ENCODE peak calls at places on chromosomes 6 and 20, in nine cellular contexts. U is small intestine; H is iPS DF 6.9; O is CD4-positive, alpha-beta memory T cell; E is psoas muscle; C is CD4-positive, CD25-positive, alpha-beta regulatory T cell; M is tibial artery; X is colonic mucosa; I is AG04450. P is an unnamed sample.

GRCh38 chr20:10953437-10953836 is 279.6 kb upstream of the JAG1 start:
- DNase-seq in U (no peak), H (no peak), O (no peak), E (no peak), C (no peak), M (no peak), X (no peak), I (no peak), P (no peak)

GRCh38 chr6:163352011-163352685 is 62.4 kb upstream of the QKI start:
- DNase-seq in U (no peak), H (no peak), O (no peak), E (no peak), C (no peak), M (no peak), X (no peak), I (no peak), P (no peak)

GRCh38 chr6:26363882-26364825 is 844 bp upstream of the BTN3A2 start:
- DNase-seq in U (peak; percentile 31), H (no peak), O (peak; percentile 40), E (no peak), C (peak; percentile 40), M (no peak), X (no peak), I (no peak), P (no peak)

GRCh38 chr6:167759912-167760311 is 66.8 kb upstream of the AFDN start:
- DNase-seq in U (no peak), H (no peak), O (no peak), E (no peak), C (no peak), M (peak; percentile 55), X (no peak), I (no peak), P (no peak)

GRCh38 chr20:25496968-25497401 is 88.3 kb downstream of the NINL start:
- DNase-seq in U (no peak), H (no peak), O (no peak), E (no peak), C (no peak), M (no peak), X (no peak), I (no peak), P (no peak)

GRCh38 chr6:109093732-109094131 is 914 bp downstream of the SESN1 start:
- DNase-seq in U (no peak), H (no peak), O (no peak), E (no peak), C (peak; percentile 11), M (no peak), X (no peak), I (no peak), P (no peak)

GRCh38 chr20:45098096-45098773 is 2.7 kb downstream of the KCNS1 start:
- DNase-seq in U (peak; percentile 36), H (peak; percentile 57), O (peak; percentile 31), E (no peak), C (peak; percentile 19), M (no peak), X (peak; percentile 36), I (no peak), P (peak; percentile 26)

GRCh38 chr6:168232989-168233874 is 86.3 kb downstream of the DACT2 start:
- DNase-seq in U (no peak), H (no peak), O (no peak), E (no peak), C (no peak), M (no peak), X (no peak), I (no peak), P (no peak)

GRCh38 chr6:81769834-81770233 is 17.4 kb upstream of the TENT5A start:
- DNase-seq in U (no peak), H (no peak), O (no peak), E (no peak), C (no peak), M (no peak), X (no peak), I (no peak), P (no peak)

GRCh38 chr20:45949542-45950329 is 15.3 kb downstream of the PCIF1 start:
- DNase-seq in U (no peak), H (no peak), O (no peak), E (no peak), C (no peak), M (no peak), X (no peak), I (no peak), P (no peak)

GRCh38 chr6:5020142-5020541 is 16.3 kb upstream of the RPP40 start:
- DNase-seq in U (no peak), H (no peak), O (no peak), E (no peak), C (no peak), M (no peak), X (no peak), I (no peak), P (no peak)

GRCh38 chr6:126786262-126786661 is 332.2 kb upstream of the RSPO3 start:
- DNase-seq in U (no peak), H (no peak), O (no peak), E (no peak), C (no peak), M (no peak), X (no peak), I (no peak), P (no peak)

GRCh38 chr6:134678436-134678889 is 271.4 kb downstream of the ALDH8A1 start:
- DNase-seq in U (peak; percentile 96), H (no peak), O (no peak), E (no peak), C (no peak), M (no peak), X (peak; percentile 93), I (peak; percentile 24), P (no peak)

GRCh38 chr6:46906776-46907175 is 15.0 kb downstream of the ADGRF5 start:
- DNase-seq in U (no peak), H (no peak), O (no peak), E (no peak), C (no peak), M (no peak), X (no peak), I (no peak), P (no peak)

GRCh38 chr6:38713812-38714211 is 1.3 kb upstream of the DNAH8 start:
- DNase-seq in U (peak; percentile 62), H (no peak), O (peak; percentile 40), E (no peak), C (no peak), M (no peak), X (peak; percentile 24), I (no peak), P (no peak)
- H3K27me3 ChIP-seq in U (peaks cover 6% of the 10 kb centered on the region), H (peaks cover 20% of the 10 kb centered on the region), O (no peaks in the 10 kb centered on the region), E (peaks cover 3% of the 10 kb centered on the region), C (peaks cover 30% of the 10 kb centered on the region), M (no peaks in the 10 kb centered on the region), X (peaks cover 16% of the 10 kb centered on the region), I (peaks cover 29% of the 10 kb centered on the region), P (no peaks in the 10 kb centered on the region)

GRCh38 chr6:159441704-159441981 is 251.4 kb downstream of the SOD2 start:
- DNase-seq in U (no peak), H (no peak), O (no peak), E (no peak), C (no peak), M (no peak), X (no peak), I (no peak), P (no peak)
- H3K27me3 ChIP-seq in U (no peaks in the 10 kb centered on the region), H (no peaks in the 10 kb centered on the region), O (no peaks in the 10 kb centered on the region), E (no peaks in the 10 kb centered on the region), C (no peaks in the 10 kb centered on the region), M (no peaks in the 10 kb centered on the region), X (no peaks in the 10 kb centered on the region), I (no peaks in the 10 kb centered on the region), P (no peaks in the 10 kb centered on the region)

GRCh38 chr6:10402648-10403311 is 12.1 kb downstream of the TFAP2A start:
- DNase-seq in U (no peak), H (no peak), O (no peak), E (no peak), C (no peak), M (no peak), X (no peak), I (no peak), P (no peak)

GRCh38 chr6:10403385-10404106 is 11.3 kb downstream of the TFAP2A start:
- DNase-seq in U (no peak), H (no peak), O (no peak), E (no peak), C (no peak), M (no peak), X (no peak), I (peak; percentile 24), P (no peak)

GRCh38 chr6:10404799-10405524 is 9.9 kb downstream of the TFAP2A start:
- DNase-seq in U (no peak), H (no peak), O (no peak), E (no peak), C (no peak), M (no peak), X (no peak), I (no peak), P (no peak)

GRCh38 chr6:10406556-10406955 is 8.3 kb downstream of the TFAP2A start:
- DNase-seq in U (no peak), H (no peak), O (no peak), E (no peak), C (no peak), M (no peak), X (no peak), I (no peak), P (no peak)

DNA sequence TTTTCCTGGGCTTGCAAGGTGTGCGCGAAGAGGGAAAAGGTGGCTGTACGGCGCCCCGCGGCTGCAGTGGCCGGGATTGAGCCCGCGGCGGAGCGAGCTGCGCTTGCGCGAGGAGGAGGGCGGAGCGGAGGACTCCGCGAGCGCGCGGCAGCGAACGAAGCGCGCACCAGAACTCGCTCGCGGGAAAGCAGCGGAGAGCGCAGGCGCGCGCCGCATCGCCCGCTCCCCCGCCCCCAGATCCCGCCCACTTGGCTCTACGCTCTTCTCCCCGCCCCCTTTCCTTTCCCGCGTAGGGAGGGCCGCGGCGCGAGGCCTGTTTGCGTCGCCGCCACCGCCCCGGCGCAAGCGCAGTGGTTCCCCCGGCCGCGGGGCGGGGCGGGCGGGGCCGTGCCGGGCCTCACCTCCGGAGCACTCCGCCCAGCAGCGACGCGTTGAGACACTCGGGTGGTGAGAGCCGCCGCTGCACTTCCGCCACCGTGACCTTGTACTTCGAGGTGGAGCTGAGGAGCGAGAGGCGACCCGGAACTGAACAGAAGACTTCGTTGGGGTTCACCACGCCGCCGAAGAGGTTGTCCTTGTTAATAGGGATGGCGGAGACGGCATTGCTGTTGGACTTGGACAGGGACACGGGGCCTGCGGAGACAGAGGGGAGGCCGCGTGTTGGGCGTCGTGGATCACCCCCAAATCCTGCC is 10.6 kb downstream of the TFAP2A start:
- DNase-seq in U (peak; percentile 90), H (peak; percentile 92), O (peak; percentile 87), E (peak; percentile 87), C (peak; percentile 82), M (peak; percentile 94), X (peak; percentile 90), I (peak; percentile 86), P (peak; percentile 95)
- H3K27me3 ChIP-seq in U (peaks cover 18% of the 10 kb centered on the region), H (peaks cover 46% of the 10 kb centered on the region), O (peaks cover 10% of the 10 kb centered on the region), E (peaks cover 17% of the 10 kb centered on the region), C (peaks cover 43% of the 10 kb centered on the region), M (no peaks in the 10 kb centered on the region), X (peaks cover 17% of the 10 kb centered on the region), I (peaks cover 13% of the 10 kb centered on the region), P (peaks cover 16% of the 10 kb centered on the region)

GRCh38 chr20:35360033-35360432 is 51.7 kb downstream of the UQCC1 start:
- DNase-seq in U (no peak), H (no peak), O (no peak), E (no peak), C (no peak), M (no peak), X (no peak), I (no peak), P (no peak)
- H3K27me3 ChIP-seq in U (no peaks in the 10 kb centered on the region), H (no peaks in the 10 kb centered on the region), O (no peaks in the 10 kb centered on the region), E (no peaks in the 10 kb centered on the region), C (no peaks in the 10 kb centered on the region), M (no peaks in the 10 kb centered on the region), X (no peaks in the 10 kb centered on the region), I (no peaks in the 10 kb centered on the region), P (no peaks in the 10 kb centered on the region)